ENCODE peak calls at places on chromosomes 11 and 22, in seven cellular contexts. I, T, D, R, L, S and C are unnamed samples.

GRCh38 chr11:8030526-8031247 is 43.5 kb downstream of the EIF3F start:
- DNase-seq in I (no peak), T (no peak), D (no peak), R (no peak), L (peak), S (no peak), C (no peak)

GRCh38 chr11:110362916-110363574 is 66.6 kb upstream of the RDX start:
- DNase-seq in I (no peak), T (peak), D (peak), R (peak), L (no peak), S (no peak), C (no peak)

GRCh38 chr22:25351631-25352293 is 132.3 kb downstream of the CRYBB2 start:
- DNase-seq in I (no peak), T (no peak), D (no peak), R (no peak), L (peak), S (no peak), C (no peak)

GRCh38 chr11:113833151-113833550 is 42.2 kb downstream of the USP28 start:
- DNase-seq in I (no peak), T (no peak), D (no peak), R (no peak), L (no peak), S (no peak), C (no peak)

GRCh38 chr11:122032317-122032716 is 83.7 kb downstream of the BLID start:
- DNase-seq in I (no peak), T (peak), D (no peak), R (no peak), L (no peak), S (no peak), C (no peak)

GRCh38 chr11:131092469-131092868 is 176.2 kb upstream of the SNX19 start:
- DNase-seq in I (no peak), T (no peak), D (no peak), R (no peak), L (no peak), S (no peak), C (no peak)

GRCh38 chr22:17198188-17199130 is 20.8 kb downstream of the ADA2 start:
- DNase-seq in I (no peak), T (no peak), D (peak), R (peak), L (no peak), S (peak), C (no peak)

GRCh38 chr11:22730319-22730718 is 63.9 kb downstream of the GAS2 start:
- DNase-seq in I (peak), T (peak), D (no peak), R (no peak), L (no peak), S (no peak), C (peak)

GRCh38 chr11:23205156-23205871 is 345.0 kb upstream of the CCDC179 start:
- DNase-seq in I (no peak), T (peak), D (no peak), R (no peak), L (no peak), S (no peak), C (no peak)

GRCh38 chr11:74332272-74332671 is 20.8 kb upstream of the P4HA3 start:
- DNase-seq in I (no peak), T (no peak), D (no peak), R (no peak), L (no peak), S (no peak), C (no peak)

GRCh38 chr22:41369089-41369745 is 12.5 kb upstream of the TEF start:
- DNase-seq in I (no peak), T (no peak), D (no peak), R (no peak), L (no peak), S (no peak), C (no peak)

GRCh38 chr22:27100323-27100722 is 442.9 kb downstream of the MIAT start:
- DNase-seq in I (no peak), T (no peak), D (peak), R (no peak), L (no peak), S (peak), C (no peak)

GRCh38 chr11:8488395-8488794 is 105.6 kb downstream of the STK33 start:
- DNase-seq in I (no peak), T (no peak), D (no peak), R (no peak), L (no peak), S (no peak), C (no peak)

GRCh38 chr11:11981840-11982239 is 26.6 kb downstream of the DKK3 start:
- DNase-seq in I (no peak), T (no peak), D (no peak), R (no peak), L (peak), S (no peak), C (no peak)

GRCh38 chr22:37831472-37831871 is 8.3 kb downstream of the GALR3 start:
- DNase-seq in I (no peak), T (no peak), D (no peak), R (no peak), L (no peak), S (no peak), C (no peak)

GRCh38 chr22:19105867-19106802 is 16.1 kb downstream of the DGCR2 start:
- DNase-seq in I (peak), T (no peak), D (no peak), R (peak), L (no peak), S (no peak), C (peak)

GRCh38 chr22:29689201-29689871 is 30.5 kb upstream of the CABP7 start:
- DNase-seq in I (no peak), T (no peak), D (no peak), R (no peak), L (no peak), S (no peak), C (no peak)

GRCh38 chr22:23696326-23696851 is 5.6 kb downstream of the RGL4 start:
- DNase-seq in I (peak), T (no peak), D (no peak), R (no peak), L (no peak), S (no peak), C (peak)

GRCh38 chr11:115166826-115167225 is 337.4 kb downstream of the CADM1 start:
- DNase-seq in I (no peak), T (no peak), D (no peak), R (no peak), L (no peak), S (no peak), C (no peak)

GRCh38 chr11:78834886-78835285 is 260.2 kb upstream of the NARS2 start:
- DNase-seq in I (no peak), T (no peak), D (no peak), R (no peak), L (no peak), S (no peak), C (no peak)

GRCh38 chr11:6203327-6203726 is 2.0 kb upstream of the C11orf42 start:
- DNase-seq in I (peak), T (no peak), D (no peak), R (no peak), L (no peak), S (no peak), C (peak)

GRCh38 chr11:110777765-110778164 is 65.5 kb upstream of the ARHGAP20 start:
- DNase-seq in I (peak), T (peak), D (no peak), R (no peak), L (no peak), S (no peak), C (no peak)

GRCh38 chr22:49214976-49215375 is 612.7 kb downstream of the BRD1 start:
- DNase-seq in I (no peak), T (no peak), D (no peak), R (peak), L (no peak), S (peak), C (no peak)

GRCh38 chr11:122197055-122197987 is 81.3 kb upstream of the BLID start:
- DNase-seq in I (peak), T (peak), D (no peak), R (no peak), L (peak), S (no peak), C (no peak)

GRCh38 chr11:69416746-69417145 is 64.7 kb upstream of the LINC01488 start:
- DNase-seq in I (no peak), T (no peak), D (no peak), R (no peak), L (no peak), S (no peak), C (no peak)

GRCh38 chr22:40203568-40203967 is 25.8 kb downstream of the TNRC6B start:
- DNase-seq in I (no peak), T (peak), D (no peak), R (no peak), L (no peak), S (no peak), C (peak)

GRCh38 chr11:117885777-117886176 is 9.3 kb upstream of the FXYD6 start:
- DNase-seq in I (no peak), T (peak), D (peak), R (no peak), L (peak), S (peak), C (no peak)

GRCh38 chr11:99773646-99774045 is 752.9 kb downstream of the CNTN5 start:
- DNase-seq in I (no peak), T (peak), D (no peak), R (no peak), L (no peak), S (no peak), C (no peak)

GRCh38 chr11:6576471-6577373 is 26.7 kb downstream of the RRP8 start:
- DNase-seq in I (peak), T (peak), D (no peak), R (no peak), L (no peak), S (no peak), C (no peak)

GRCh38 chr11:93251922-93252321 is 54.1 kb upstream of the SLC36A4 start:
- DNase-seq in I (no peak), T (no peak), D (no peak), R (no peak), L (no peak), S (no peak), C (no peak)

GRCh38 chr11:23280088-23280487 is 419.8 kb upstream of the CCDC179 start:
- DNase-seq in I (no peak), T (no peak), D (no peak), R (no peak), L (no peak), S (no peak), C (no peak)

GRCh38 chr22:38272373-38273134 is at the start of gene TMEM184B:
- DNase-seq in I (peak), T (peak), D (peak), R (peak), L (no peak), S (peak), C (peak)

GRCh38 chr11:45931739-45932138 is 9.3 kb downstream of the LARGE2 start:
- DNase-seq in I (no peak), T (no peak), D (no peak), R (no peak), L (peak), S (no peak), C (no peak)

DNA sequence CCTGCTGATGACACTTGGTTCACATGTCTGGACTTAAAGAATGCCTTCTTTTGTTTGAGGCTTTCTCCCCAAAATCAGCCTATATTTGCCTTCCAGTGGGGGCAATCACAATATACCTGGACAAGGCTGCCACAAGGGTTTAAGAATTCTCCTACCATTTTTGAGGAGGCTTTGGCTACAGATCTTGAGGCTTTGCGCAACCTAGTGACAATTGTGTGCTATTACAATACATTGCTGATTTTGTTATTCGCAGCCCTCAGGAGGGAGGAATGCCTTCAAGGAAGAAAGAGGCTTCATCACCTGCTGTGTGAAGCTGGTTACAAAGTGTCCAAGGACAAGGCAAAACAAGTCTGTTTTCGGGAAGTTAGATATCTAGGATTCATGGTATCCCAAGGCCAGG is 50.8 kb upstream of the OR4C15 start:
- DNase-seq in I (peak), T (no peak), D (no peak), R (no peak), L (no peak), S (no peak), C (no peak)
- TF ChIP-seq CTCF in I (peak), T (no peak), D (no peak), R (no peak), L (no peak), S (no peak), C (no peak)

GRCh38 chr22:43293661-43294392 is 49.3 kb downstream of the SCUBE1 start:
- DNase-seq in I (peak), T (peak), D (peak), R (no peak), L (no peak), S (no peak), C (no peak)
- TF ChIP-seq CTCF in I (no peak), T (no peak), D (no peak), R (no peak), L (no peak), S (no peak), C (no peak)

DNA sequence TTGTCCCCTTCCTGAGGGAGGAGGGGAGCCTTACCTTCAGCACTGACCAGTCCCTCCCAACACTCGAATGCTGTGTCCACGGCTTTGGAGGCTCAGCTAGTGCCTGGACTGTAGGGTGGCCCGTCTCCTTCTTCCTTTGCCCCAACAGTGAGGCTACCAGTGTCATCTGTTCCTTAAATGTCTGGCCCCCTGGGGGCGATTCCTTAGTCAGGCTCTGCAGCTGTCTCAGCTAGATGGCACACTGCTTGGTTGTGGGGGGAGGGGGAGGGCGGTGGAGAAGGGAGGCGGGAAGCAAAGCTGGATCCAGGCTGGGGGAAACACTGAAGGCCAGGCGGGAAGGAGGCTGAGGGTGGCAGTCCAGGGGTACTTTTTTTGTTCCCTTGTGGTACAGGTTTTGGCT is at the start of gene IGSF22:
- DNase-seq in I (no peak), T (no peak), D (no peak), R (peak), L (no peak), S (no peak), C (no peak)
- TF ChIP-seq CTCF in I (no peak), T (no peak), D (no peak), R (no peak), L (no peak), S (no peak), C (no peak)

DNA sequence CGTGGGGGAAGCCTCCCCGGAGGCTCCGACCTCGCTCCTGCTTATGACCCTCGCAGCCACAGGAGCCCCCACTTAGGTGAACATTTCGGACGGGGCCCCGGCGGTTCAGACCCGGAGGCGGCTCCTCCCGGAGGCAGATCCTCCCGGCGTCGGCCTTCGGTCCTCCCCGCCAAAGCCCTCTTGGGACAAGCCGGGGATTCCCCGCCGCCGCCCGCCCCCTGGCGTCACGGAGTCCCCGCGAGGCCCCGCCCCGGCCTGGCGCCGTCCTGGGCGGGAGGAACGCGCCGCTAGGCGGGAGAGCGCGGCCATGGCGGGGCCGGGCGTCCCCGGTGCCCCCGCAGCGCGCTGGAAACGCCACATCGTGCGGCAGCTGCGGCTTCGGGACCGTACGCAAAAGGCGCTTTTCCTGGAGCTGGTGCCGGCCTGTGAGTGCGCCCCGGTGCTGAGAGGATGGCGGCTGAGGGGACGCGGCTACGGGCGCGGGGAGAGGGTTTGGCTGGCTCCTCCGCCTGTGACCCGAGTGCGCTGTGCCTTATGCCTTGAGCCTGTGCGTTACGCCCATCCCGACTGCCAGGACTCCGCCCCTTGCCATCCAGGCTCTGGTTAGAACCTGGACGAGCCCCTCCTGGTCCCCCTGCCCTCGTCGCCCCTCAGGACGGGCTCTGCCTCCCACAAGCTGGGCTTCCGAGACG is at the start of gene ATG16L2:
- DNase-seq in I (peak), T (peak), D (peak), R (peak), L (peak), S (peak), C (peak)
- TF ChIP-seq CTCF in I (no peak), T (no peak), D (peak), R (peak), L (no peak), S (peak), C (no peak)

DNA sequence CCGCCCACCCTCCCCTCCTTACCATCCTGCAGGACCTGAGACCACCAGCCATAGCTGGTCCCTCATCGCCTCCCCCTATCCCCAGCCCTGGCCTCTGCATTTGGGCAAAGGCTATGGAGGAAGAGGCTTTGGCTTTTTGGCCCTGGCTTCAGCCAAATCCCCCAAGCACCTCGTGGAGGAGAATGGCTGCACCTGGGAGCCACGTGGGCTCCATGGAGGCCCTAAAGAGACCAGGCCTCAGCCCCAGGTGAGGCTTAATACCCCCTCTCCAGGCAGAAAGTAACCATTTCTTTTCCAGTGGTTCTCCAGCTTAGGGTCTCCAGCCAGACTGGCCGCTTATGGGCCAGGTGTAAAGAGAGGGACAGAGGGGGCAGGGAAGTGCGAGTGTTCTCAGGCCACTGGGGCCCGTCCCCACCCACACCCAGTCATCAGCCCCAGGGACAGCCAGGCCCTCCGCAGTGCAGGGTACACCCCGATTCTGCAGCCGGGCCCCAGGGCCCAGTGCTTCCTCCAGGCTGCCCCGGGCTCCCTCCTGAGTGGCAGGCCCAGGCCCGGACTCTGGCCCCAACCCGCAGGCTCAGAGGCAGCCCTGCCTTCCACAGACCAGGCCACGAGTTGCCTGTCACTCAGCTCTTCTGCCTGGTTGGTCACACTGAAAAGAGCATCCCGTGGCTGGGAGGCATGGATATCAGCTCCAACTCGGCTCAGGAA is 26.4 kb downstream of the CDKN1C start:
- DNase-seq in I (no peak), T (no peak), D (no peak), R (no peak), L (no peak), S (no peak), C (no peak)
- TF ChIP-seq CTCF in I (no peak), T (no peak), D (no peak), R (no peak), L (no peak), S (no peak), C (no peak)

DNA sequence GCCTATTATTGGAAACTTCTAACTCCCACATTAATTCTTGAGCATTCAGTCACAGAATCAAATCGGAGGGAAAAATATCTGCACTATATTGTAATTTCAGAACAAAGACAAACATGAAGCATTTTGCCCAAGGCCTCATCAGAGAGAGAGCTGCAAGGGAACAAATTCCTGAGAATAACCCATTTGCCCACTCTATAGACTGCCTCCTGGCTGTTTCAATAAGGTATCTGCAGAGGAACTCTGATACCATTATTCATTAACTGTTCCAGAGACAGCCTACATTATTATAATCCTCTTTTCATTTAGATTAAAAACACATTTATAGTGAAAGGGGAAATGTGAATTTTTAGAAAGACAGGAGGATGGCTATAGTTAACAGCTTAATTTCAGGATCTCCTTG is 663.9 kb downstream of the DLG2 start:
- DNase-seq in I (no peak), T (no peak), D (no peak), R (no peak), L (no peak), S (no peak), C (no peak)
- TF ChIP-seq CTCF in I (no peak), T (no peak), D (no peak), R (peak), L (no peak), S (no peak), C (no peak)